ENCODE peak calls at places on chromosome 5, in five cellular contexts. P is HCT116, X is breast epithelium, T is prostate gland, O is K562. D is an unnamed sample.

GRCh38 chr5:154771383-154771901 is 16.3 kb downstream of the LARP1 start:
- DNase-seq in O (no peak), P (no peak), T (peak; percentile 10), X (peak; percentile 52), D (peak; percentile 77)

GRCh38 chr5:43676083-43676840 is 73.3 kb downstream of the NNT start:
- DNase-seq in X (no peak), T (no peak), O (no peak), P (no peak), D (no peak)

GRCh38 chr5:126373621-126374416 is 49.4 kb upstream of the GRAMD2B start:
- DNase-seq in X (no peak), P (no peak), O (no peak), T (no peak), D (no peak)

GRCh38 chr5:141966963-141967333 is 2.0 kb upstream of the RNF14 start:
- DNase-seq in P (no peak), X (no peak), O (no peak), T (no peak), D (no peak)

GRCh38 chr5:62306494-62307363 is 723 bp downstream of the KIF2A start:
- DNase-seq in X (peak; percentile 18), T (peak; percentile 16), P (no peak), O (peak; percentile 53), D (peak; percentile 76)

GRCh38 chr5:16539169-16539666 is 73.6 kb upstream of the ZNF622 start:
- DNase-seq in X (peak; percentile 73), O (no peak), T (no peak), P (no peak), D (peak; percentile 89)

GRCh38 chr5:14399054-14399657 is 182.4 kb upstream of the OTULINL start:
- DNase-seq in P (peak; percentile 21), O (peak; percentile 48), X (no peak), T (peak; percentile 25), D (no peak)

GRCh38 chr5:127685662-127686061 is 17.5 kb upstream of the CCDC192 start:
- DNase-seq in P (no peak), O (no peak), X (no peak), T (no peak), D (no peak)

GRCh38 chr5:83001788-83002381 is 75.3 kb downstream of the TMEM167A start:
- DNase-seq in X (no peak), T (no peak), P (no peak), O (no peak), D (no peak)

GRCh38 chr5:180492226-180492903 is 1.8 kb upstream of the CNOT6 start:
- DNase-seq in P (no peak), T (no peak), X (no peak), O (no peak), D (no peak)

GRCh38 chr5:150532161-150532560 is 24.2 kb downstream of the NDST1 start:
- DNase-seq in X (no peak), P (no peak), T (no peak), O (no peak), D (no peak)

GRCh38 chr5:150538007-150538917 is 30.3 kb downstream of the NDST1 start:
- DNase-seq in X (peak; percentile 57), P (no peak), O (no peak), T (no peak), D (no peak)

GRCh38 chr5:150534811-150535210 is 26.9 kb downstream of the NDST1 start:
- DNase-seq in P (no peak), T (no peak), O (no peak), X (no peak), D (no peak)

GRCh38 chr5:150532996-150533395 is 25.1 kb downstream of the NDST1 start:
- DNase-seq in P (no peak), X (no peak), O (no peak), T (no peak), D (no peak)

GRCh38 chr5:150535611-150536010 is 27.7 kb downstream of the NDST1 start:
- DNase-seq in X (no peak), T (no peak), P (no peak), O (no peak), D (no peak)
- H3K4me3 ChIP-seq in X (no peak overlapping the region), T (no peak overlapping the region), P (no peak overlapping the region), O (no peak overlapping the region), D (no peak overlapping the region)

DNA sequence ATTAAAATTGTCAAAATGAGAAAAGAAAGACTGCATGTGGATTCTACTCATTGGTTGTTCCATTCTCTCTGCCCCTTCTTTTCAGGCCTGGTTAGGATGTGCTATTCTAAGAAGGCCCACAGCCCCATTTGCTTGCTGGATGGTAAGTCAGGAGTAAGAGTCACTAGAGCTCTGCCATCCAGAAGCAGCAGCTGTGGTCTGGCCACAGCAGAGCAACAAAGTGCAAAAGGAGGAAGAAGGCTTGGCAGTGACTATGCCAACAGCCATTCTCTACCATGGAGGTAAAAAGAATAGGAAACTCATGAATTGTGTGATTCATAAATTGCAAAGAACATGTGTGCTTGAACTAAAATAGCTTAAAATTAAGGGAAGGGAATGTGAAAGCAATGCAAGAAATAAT is 21.0 kb downstream of the KLHL3 start:
- DNase-seq in O (no peak), T (no peak), X (no peak), P (no peak), D (no peak)
- TF ChIP-seq POLR2AphosphoS5 in O (no peak), T (no peak), X (no peak), P (no peak), D (no peak)

DNA sequence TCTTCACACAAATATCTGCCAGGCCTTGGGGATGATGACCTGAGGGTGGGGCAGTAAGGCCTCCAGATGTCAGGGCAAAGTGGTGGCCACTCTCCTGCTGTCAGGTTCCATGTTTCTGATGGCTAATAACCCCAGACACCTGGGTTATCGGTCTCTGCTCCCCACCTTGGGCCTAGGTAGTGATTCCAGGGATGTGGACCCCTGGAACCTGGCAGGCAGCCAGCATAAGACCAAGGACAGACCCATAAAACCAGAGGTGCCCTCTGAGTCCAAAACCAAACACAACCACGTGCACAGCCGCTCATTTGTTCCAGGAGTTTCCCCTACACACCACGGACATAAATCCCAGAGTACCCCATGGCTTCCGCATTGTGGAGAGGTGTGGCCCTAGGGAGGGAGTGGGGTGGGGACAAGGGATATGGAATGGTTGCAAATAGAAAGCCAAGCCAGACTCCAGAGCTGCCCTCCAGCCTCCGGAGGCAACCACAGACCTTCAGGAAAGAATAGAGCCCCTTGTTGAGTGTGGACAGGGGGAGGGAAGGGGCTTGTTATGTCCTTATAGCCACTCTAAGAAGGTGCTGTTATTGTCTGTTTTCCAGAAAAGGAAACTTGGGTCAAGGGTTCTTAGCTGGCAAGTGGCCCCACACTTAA is 23.8 kb upstream of the CYSTM1 start:
- DNase-seq in X (no peak), O (no peak), P (no peak), T (no peak), D (no peak)
- H3K4me3 ChIP-seq in X (no peak overlapping the region), O (no peak overlapping the region), P (no peak overlapping the region), T (no peak overlapping the region), D (no peak overlapping the region)

GRCh38 chr5:389197-389821 is 53.7 kb upstream of the EXOC3 start:
- DNase-seq in O (no peak), T (peak; percentile 2), X (peak; percentile 2), P (no peak), D (no peak)

GRCh38 chr5:389891-390290 is 53.1 kb upstream of the EXOC3 start:
- DNase-seq in X (peak; percentile 6), O (no peak), P (no peak), T (peak; percentile 1), D (no peak)

GRCh38 chr5:387491-388265 is 55.3 kb upstream of the EXOC3 start:
- DNase-seq in T (peak; percentile 2), P (no peak), X (peak; percentile 13), O (no peak), D (no peak)

GRCh38 chr5:386432-387341 is 56.3 kb upstream of the EXOC3 start:
- DNase-seq in X (peak; percentile 18), O (no peak), P (no peak), T (peak; percentile 2), D (peak; percentile 34)

DNA sequence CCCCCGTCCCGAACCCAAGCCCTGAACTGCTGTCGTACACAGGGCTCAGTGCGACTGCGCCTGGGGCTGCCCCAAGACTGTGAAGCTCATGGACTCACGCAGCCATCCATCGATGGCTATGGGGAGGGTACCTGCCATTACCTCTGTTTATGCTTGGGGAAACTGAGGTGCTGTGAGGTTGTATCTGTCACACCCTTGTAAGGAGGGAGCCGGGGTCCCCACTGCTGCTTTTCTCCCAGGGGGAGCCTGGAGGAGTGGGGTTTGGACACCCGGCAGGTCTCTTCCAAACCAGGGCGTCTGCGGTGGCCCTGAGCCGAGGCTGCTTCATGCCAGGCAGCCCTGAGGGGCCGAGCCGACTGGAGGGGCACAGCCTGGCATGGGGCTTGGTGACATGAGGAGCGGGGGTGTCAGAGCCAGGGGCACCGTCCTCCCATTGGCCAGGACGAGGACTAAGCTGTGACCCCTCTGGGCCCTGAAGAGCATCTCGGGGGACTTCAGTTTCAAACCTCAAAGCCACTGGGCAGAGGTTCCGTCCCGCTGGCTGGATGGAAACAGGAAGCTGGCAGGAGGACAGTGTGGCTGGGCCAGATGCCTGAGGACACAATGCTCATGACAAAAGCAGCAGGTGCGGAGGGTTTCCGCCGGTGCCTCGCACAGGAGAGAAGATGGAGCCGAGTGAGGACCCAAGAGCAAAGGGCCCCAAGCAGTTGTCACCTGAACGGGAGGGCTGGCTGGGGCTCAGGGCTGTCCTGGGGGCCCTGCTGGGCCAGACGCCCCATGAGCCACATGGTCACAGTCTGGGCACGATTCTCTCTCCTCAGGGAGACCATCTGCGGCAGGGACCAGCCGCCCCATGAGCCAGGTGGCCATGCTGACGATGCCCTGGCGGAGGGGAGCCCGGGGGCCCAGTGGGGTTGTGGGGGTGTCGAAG is 54.4 kb upstream of the EXOC3 start:
- DNase-seq in T (peak; percentile 3), X (peak; percentile 41), O (no peak), P (no peak), D (peak; percentile 59)
- TF ChIP-seq POLR2AphosphoS5 in T (no peak), X (no peak), O (no peak), P (no peak), D (no peak)

GRCh38 chr5:170254056-170254455 is 21.3 kb downstream of the C5orf58 start:
- DNase-seq in X (peak; percentile 67), P (no peak), O (no peak), T (peak; percentile 30), D (no peak)
- H3K4me3 ChIP-seq in X (no peak overlapping the region), P (no peak overlapping the region), O (no peak overlapping the region), T (no peak overlapping the region), D (no peak overlapping the region)